ENCODE peak calls at places on chromosome 18, in eight cellular contexts. One of them, this sample, is unnamed.

GRCh38 chr18:76986391-76986790 is 146.2 kb downstream of the MBP start:
- DNase-seq in HCT116: no peak
- DNase-seq in HepG2: no peak
- DNase-seq in endothelial cell of umbilical vein: no peak
- DNase-seq in H1: no peak
- DNase-seq in A549: no peak
- DNase-seq in K562: no peak
- DNase-seq in GM12878: no peak
- DNase-seq in this sample: no peak

GRCh38 chr18:69257861-69258458 is 142.7 kb upstream of the DOK6 start:
- DNase-seq in HCT116: no peak
- DNase-seq in HepG2: peak
- DNase-seq in endothelial cell of umbilical vein: peak
- DNase-seq in H1: no peak
- DNase-seq in A549: no peak
- DNase-seq in K562: no peak
- DNase-seq in GM12878: no peak
- DNase-seq in this sample: peak

GRCh38 chr18:76131738-76132137 is 363.3 kb downstream of the ZNF516 start:
- DNase-seq in HCT116: no peak
- DNase-seq in HepG2: no peak
- DNase-seq in endothelial cell of umbilical vein: no peak
- DNase-seq in H1: no peak
- DNase-seq in A549: no peak
- DNase-seq in K562: no peak
- DNase-seq in GM12878: no peak
- DNase-seq in this sample: peak

GRCh38 chr18:61333746-61334490 is 688 bp downstream of the CDH20 start:
- DNase-seq in HCT116: no peak
- DNase-seq in HepG2: no peak
- DNase-seq in endothelial cell of umbilical vein: no peak
- DNase-seq in H1: peak
- DNase-seq in A549: no peak
- DNase-seq in K562: no peak
- DNase-seq in GM12878: no peak
- DNase-seq in this sample: no peak

GRCh38 chr18:23740105-23740830 is 51.0 kb downstream of the LAMA3 start:
- DNase-seq in HCT116: no peak
- DNase-seq in HepG2: no peak
- DNase-seq in endothelial cell of umbilical vein: no peak
- DNase-seq in H1: no peak
- DNase-seq in A549: no peak
- DNase-seq in K562: no peak
- DNase-seq in GM12878: no peak
- DNase-seq in this sample: peak

GRCh38 chr18:22171839-22172582 is 2.6 kb downstream of the GATA6 start:
- DNase-seq in HCT116: no peak
- DNase-seq in HepG2: no peak
- DNase-seq in endothelial cell of umbilical vein: no peak
- DNase-seq in H1: peak
- DNase-seq in A549: no peak
- DNase-seq in K562: no peak
- DNase-seq in GM12878: no peak
- DNase-seq in this sample: no peak

GRCh38 chr18:31612124-31612523 is 20.4 kb downstream of the TTR start:
- DNase-seq in HCT116: no peak
- DNase-seq in HepG2: no peak
- DNase-seq in endothelial cell of umbilical vein: no peak
- DNase-seq in H1: no peak
- DNase-seq in A549: no peak
- DNase-seq in K562: no peak
- DNase-seq in GM12878: no peak
- DNase-seq in this sample: no peak

GRCh38 chr18:3873698-3874495 is 423.9 kb downstream of the TGIF1 start:
- DNase-seq in HCT116: no peak
- DNase-seq in HepG2: no peak
- DNase-seq in endothelial cell of umbilical vein: no peak
- DNase-seq in H1: no peak
- DNase-seq in A549: no peak
- DNase-seq in K562: no peak
- DNase-seq in GM12878: no peak
- DNase-seq in this sample: no peak

GRCh38 chr18:23067236-23067635 is 68.0 kb upstream of the CABLES1 start:
- DNase-seq in HCT116: no peak
- DNase-seq in HepG2: peak
- DNase-seq in endothelial cell of umbilical vein: no peak
- DNase-seq in H1: no peak
- DNase-seq in A549: no peak
- DNase-seq in K562: no peak
- DNase-seq in GM12878: no peak
- DNase-seq in this sample: peak

GRCh38 chr18:23938046-23938756 is 76.4 kb upstream of the TTC39C start:
- DNase-seq in HCT116: no peak
- DNase-seq in HepG2: no peak
- DNase-seq in endothelial cell of umbilical vein: no peak
- DNase-seq in H1: no peak
- DNase-seq in A549: no peak
- DNase-seq in K562: peak
- DNase-seq in GM12878: no peak
- DNase-seq in this sample: no peak

GRCh38 chr18:50674307-50674706 is 114.4 kb downstream of the MAPK4 start:
- DNase-seq in HCT116: no peak
- DNase-seq in HepG2: no peak
- DNase-seq in endothelial cell of umbilical vein: no peak
- DNase-seq in H1: no peak
- DNase-seq in A549: no peak
- DNase-seq in K562: no peak
- DNase-seq in GM12878: no peak
- DNase-seq in this sample: no peak

GRCh38 chr18:51480562-51481261 is 283.2 kb upstream of the MEX3C start:
- DNase-seq in HCT116: no peak
- DNase-seq in HepG2: no peak
- DNase-seq in endothelial cell of umbilical vein: no peak
- DNase-seq in H1: no peak
- DNase-seq in A549: no peak
- DNase-seq in K562: no peak
- DNase-seq in GM12878: no peak
- DNase-seq in this sample: no peak

GRCh38 chr18:72849671-72850070 is 18.1 kb downstream of the NETO1 start:
- DNase-seq in HCT116: no peak
- DNase-seq in HepG2: no peak
- DNase-seq in endothelial cell of umbilical vein: no peak
- DNase-seq in H1: no peak
- DNase-seq in A549: no peak
- DNase-seq in K562: no peak
- DNase-seq in GM12878: no peak
- DNase-seq in this sample: no peak

GRCh38 chr18:6161549-6161948 is 253.2 kb downstream of the L3MBTL4 start:
- DNase-seq in HCT116: no peak
- DNase-seq in HepG2: no peak
- DNase-seq in endothelial cell of umbilical vein: no peak
- DNase-seq in H1: no peak
- DNase-seq in A549: no peak
- DNase-seq in K562: no peak
- DNase-seq in GM12878: no peak
- DNase-seq in this sample: no peak

GRCh38 chr18:49371786-49372185 is 88.7 kb downstream of the DYM start:
- DNase-seq in HCT116: no peak
- DNase-seq in HepG2: no peak
- DNase-seq in endothelial cell of umbilical vein: no peak
- DNase-seq in H1: no peak
- DNase-seq in A549: no peak
- DNase-seq in K562: no peak
- DNase-seq in GM12878: no peak
- DNase-seq in this sample: no peak

GRCh38 chr18:49364821-49365220 is 95.6 kb downstream of the DYM start:
- DNase-seq in HCT116: no peak
- DNase-seq in HepG2: no peak
- DNase-seq in endothelial cell of umbilical vein: no peak
- DNase-seq in H1: no peak
- DNase-seq in A549: no peak
- DNase-seq in K562: no peak
- DNase-seq in GM12878: no peak
- DNase-seq in this sample: no peak

GRCh38 chr18:49371073-49371472 is 89.4 kb downstream of the DYM start:
- DNase-seq in HCT116: no peak
- DNase-seq in HepG2: no peak
- DNase-seq in endothelial cell of umbilical vein: no peak
- DNase-seq in H1: no peak
- DNase-seq in A549: no peak
- DNase-seq in K562: no peak
- DNase-seq in GM12878: no peak
- DNase-seq in this sample: no peak

GRCh38 chr18:49368161-49368875 is 92.1 kb downstream of the DYM start:
- DNase-seq in HCT116: no peak
- DNase-seq in HepG2: no peak
- DNase-seq in endothelial cell of umbilical vein: no peak
- DNase-seq in H1: no peak
- DNase-seq in A549: no peak
- DNase-seq in K562: no peak
- DNase-seq in GM12878: no peak
- DNase-seq in this sample: no peak

DNA sequence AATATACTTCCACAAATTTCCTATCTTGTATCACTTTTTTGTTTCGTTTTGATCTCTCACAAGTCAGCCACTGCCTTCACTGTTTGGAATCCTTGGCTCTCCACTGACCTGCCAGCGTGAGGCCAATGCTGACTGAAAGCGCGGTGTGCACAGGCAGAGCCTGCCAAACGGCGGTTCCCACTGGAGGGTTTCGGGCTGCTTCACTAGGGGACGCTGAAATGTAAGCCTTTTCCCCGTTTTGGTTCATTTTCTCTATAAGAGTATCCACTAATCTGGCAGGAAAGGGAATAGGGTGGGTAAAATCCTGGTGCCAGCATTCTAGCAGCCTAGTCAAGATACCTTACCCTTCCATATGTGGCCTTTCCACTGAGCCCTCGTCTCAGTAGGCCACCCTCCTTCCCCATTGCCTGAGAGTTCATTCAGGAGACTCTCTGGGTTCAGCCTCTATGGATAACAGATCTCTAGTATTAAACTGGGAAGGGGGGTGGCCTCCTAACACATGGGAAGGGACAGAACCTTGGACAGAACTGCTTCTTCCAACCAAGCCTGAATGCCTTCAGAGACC is 91.5 kb downstream of the DYM start:
- DNase-seq in HCT116: no peak
- DNase-seq in HepG2: peak
- DNase-seq in endothelial cell of umbilical vein: no peak
- DNase-seq in H1: no peak
- DNase-seq in A549: no peak
- DNase-seq in K562: no peak
- DNase-seq in GM12878: no peak
- DNase-seq in this sample: no peak
- TF ChIP-seq POLR2A in HCT116: no peak
- TF ChIP-seq POLR2A in HepG2: no peak
- TF ChIP-seq POLR2A in endothelial cell of umbilical vein: no peak
- TF ChIP-seq POLR2A in H1: no peak
- TF ChIP-seq POLR2A in A549: no peak
- TF ChIP-seq POLR2A in K562: no peak
- TF ChIP-seq POLR2A in GM12878: no peak
- TF ChIP-seq POLR2A in this sample: no peak

GRCh38 chr18:39835303-39836030 is 2119.6 kb upstream of the PIK3C3 start:
- DNase-seq in HCT116: no peak
- DNase-seq in HepG2: no peak
- DNase-seq in endothelial cell of umbilical vein: no peak
- DNase-seq in H1: no peak
- DNase-seq in A549: no peak
- DNase-seq in K562: no peak
- DNase-seq in GM12878: no peak
- DNase-seq in this sample: no peak
- TF ChIP-seq MAX in HCT116: no peak
- TF ChIP-seq MAX in HepG2: no peak
- TF ChIP-seq MAX in endothelial cell of umbilical vein: no peak
- TF ChIP-seq MAX in H1: no peak
- TF ChIP-seq MAX in A549: no peak
- TF ChIP-seq MAX in K562: no peak
- TF ChIP-seq MAX in GM12878: no peak
- TF ChIP-seq MAX in this sample: no peak

DNA sequence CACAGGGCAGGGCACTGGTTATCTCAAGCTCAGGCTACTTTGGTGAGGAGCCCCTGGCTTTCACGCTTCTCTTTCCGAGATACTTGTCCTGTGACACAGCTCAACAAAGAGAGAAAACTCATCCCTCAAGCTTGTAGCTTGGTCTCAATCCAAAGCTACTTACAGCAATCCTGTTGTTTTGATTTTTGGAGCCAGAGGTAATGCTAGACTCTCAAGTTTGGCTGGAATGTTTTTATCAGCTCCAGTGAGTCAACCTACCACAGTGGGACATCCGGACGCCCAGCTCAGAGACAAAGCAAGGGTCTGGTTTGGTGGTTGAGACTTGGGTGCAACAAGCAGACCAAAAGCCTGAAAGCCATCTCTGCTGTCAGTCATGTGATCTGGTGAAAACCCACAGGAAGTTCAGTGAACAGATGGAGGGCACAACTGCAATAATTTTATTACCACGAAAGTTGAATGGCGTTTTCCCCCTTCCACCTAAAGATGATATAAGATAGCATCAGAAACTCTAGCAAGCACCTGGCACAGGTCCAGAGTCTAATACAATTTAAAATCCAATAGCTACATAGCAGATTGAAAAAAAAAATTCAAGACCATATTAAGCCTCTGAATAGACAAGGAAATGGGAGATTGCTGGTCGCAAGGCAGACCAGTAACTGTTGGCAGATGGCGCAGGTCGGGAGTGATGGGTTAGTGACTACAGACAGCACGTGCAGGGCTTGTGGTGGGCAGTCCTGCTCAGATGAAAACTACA is 102.3 kb upstream of the SMAD7 start:
- DNase-seq in HCT116: no peak
- DNase-seq in HepG2: no peak
- DNase-seq in endothelial cell of umbilical vein: no peak
- DNase-seq in H1: no peak
- DNase-seq in A549: no peak
- DNase-seq in K562: no peak
- DNase-seq in GM12878: no peak
- DNase-seq in this sample: peak
- TF ChIP-seq POLR2A in HCT116: no peak
- TF ChIP-seq POLR2A in HepG2: no peak
- TF ChIP-seq POLR2A in endothelial cell of umbilical vein: no peak
- TF ChIP-seq POLR2A in H1: no peak
- TF ChIP-seq POLR2A in A549: no peak
- TF ChIP-seq POLR2A in K562: no peak
- TF ChIP-seq POLR2A in GM12878: no peak
- TF ChIP-seq POLR2A in this sample: no peak

DNA sequence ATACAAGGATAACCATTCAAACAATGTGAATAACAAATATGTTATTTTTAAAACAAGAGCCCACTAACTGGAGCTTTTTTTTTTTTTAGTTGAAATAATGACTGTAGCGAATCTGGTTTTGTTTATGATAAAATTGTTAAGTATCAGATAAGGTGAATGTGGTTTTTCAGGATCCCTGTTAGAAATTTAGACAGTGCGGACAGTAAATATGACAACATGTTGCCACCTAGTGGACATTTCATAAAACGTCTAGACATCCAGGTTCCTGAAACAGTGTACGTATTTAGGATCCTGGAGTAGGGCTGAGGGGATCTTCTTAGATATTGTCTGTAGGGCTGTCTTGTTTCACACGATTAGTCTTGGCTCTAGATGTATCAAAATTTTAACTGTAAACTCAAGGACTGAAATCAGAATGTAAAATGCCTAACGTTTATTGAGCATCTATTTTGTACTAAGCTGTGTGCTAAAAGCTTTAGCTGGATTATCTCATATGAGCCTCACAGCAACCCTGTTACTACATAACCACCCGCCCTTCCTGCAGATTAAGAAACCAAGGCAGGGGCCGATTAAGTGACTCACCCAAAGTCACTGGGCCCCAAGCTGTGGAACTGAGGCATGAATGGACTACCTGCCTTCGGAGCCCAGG is 23.9 kb upstream of the CCDC68 start:
- DNase-seq in HCT116: peak
- DNase-seq in HepG2: peak
- DNase-seq in endothelial cell of umbilical vein: peak
- DNase-seq in H1: no peak
- DNase-seq in A549: peak
- DNase-seq in K562: peak
- DNase-seq in GM12878: no peak
- DNase-seq in this sample: peak
- TF ChIP-seq MAX in HCT116: no peak
- TF ChIP-seq MAX in HepG2: no peak
- TF ChIP-seq MAX in endothelial cell of umbilical vein: no peak
- TF ChIP-seq MAX in H1: no peak
- TF ChIP-seq MAX in A549: no peak
- TF ChIP-seq MAX in K562: no peak
- TF ChIP-seq MAX in GM12878: no peak
- TF ChIP-seq MAX in this sample: no peak